ENCODE peak calls at places on chromosomes 13 and 19, in seven cellular contexts. One of them, this sample, is unnamed.

GRCh38 chr19:35620001-35620400 is 7.5 kb downstream of the HAUS5 start:
- DNase-seq in AG10803: no peak
- DNase-seq in cardiac fibroblast: no peak
- DNase-seq in retinal pigment epithelial cell: no peak
- DNase-seq in stomach: no peak
- DNase-seq in IMR-90: no peak
- DNase-seq in endothelial cell: no peak
- DNase-seq in this sample: no peak

GRCh38 chr13:98285852-98286594 is 109.0 kb upstream of the RNF113B start:
- DNase-seq in AG10803: no peak
- DNase-seq in cardiac fibroblast: no peak
- DNase-seq in retinal pigment epithelial cell: no peak
- DNase-seq in stomach: no peak
- DNase-seq in IMR-90: no peak
- DNase-seq in endothelial cell: no peak
- DNase-seq in this sample: no peak

GRCh38 chr13:93967286-93967685 is 512.2 kb downstream of the DCT start:
- DNase-seq in AG10803: no peak
- DNase-seq in cardiac fibroblast: no peak
- DNase-seq in retinal pigment epithelial cell: no peak
- DNase-seq in stomach: no peak
- DNase-seq in IMR-90: no peak
- DNase-seq in endothelial cell: no peak
- DNase-seq in this sample: no peak

GRCh38 chr19:4374451-4375163 is 25.7 kb downstream of the SH3GL1 start:
- DNase-seq in AG10803: peak; percentile 93
- DNase-seq in cardiac fibroblast: peak; percentile 95
- DNase-seq in retinal pigment epithelial cell: no peak
- DNase-seq in stomach: peak; percentile 73
- DNase-seq in IMR-90: peak; percentile 87
- DNase-seq in endothelial cell: no peak
- DNase-seq in this sample: no peak

GRCh38 chr19:51311388-51312257 is at the start of gene IGLON5:
- DNase-seq in AG10803: no peak
- DNase-seq in cardiac fibroblast: no peak
- DNase-seq in retinal pigment epithelial cell: no peak
- DNase-seq in stomach: no peak
- DNase-seq in IMR-90: no peak
- DNase-seq in endothelial cell: peak; percentile 72
- DNase-seq in this sample: no peak

GRCh38 chr13:20174656-20175405 is 14.0 kb upstream of the GJA3 start:
- DNase-seq in AG10803: peak; percentile 86
- DNase-seq in cardiac fibroblast: peak; percentile 94
- DNase-seq in retinal pigment epithelial cell: peak; percentile 88
- DNase-seq in stomach: peak; percentile 89
- DNase-seq in IMR-90: peak; percentile 99
- DNase-seq in endothelial cell: no peak
- DNase-seq in this sample: peak; percentile 94

GRCh38 chr13:36059366-36059765 is 71.8 kb downstream of the DCLK1 start:
- DNase-seq in AG10803: no peak
- DNase-seq in cardiac fibroblast: no peak
- DNase-seq in retinal pigment epithelial cell: no peak
- DNase-seq in stomach: no peak
- DNase-seq in IMR-90: no peak
- DNase-seq in endothelial cell: no peak
- DNase-seq in this sample: no peak

GRCh38 chr13:101327844-101328243 is 88.5 kb downstream of the NALCN start:
- DNase-seq in AG10803: no peak
- DNase-seq in cardiac fibroblast: no peak
- DNase-seq in retinal pigment epithelial cell: no peak
- DNase-seq in stomach: no peak
- DNase-seq in IMR-90: peak; percentile 2
- DNase-seq in endothelial cell: no peak
- DNase-seq in this sample: no peak

GRCh38 chr19:33621065-33621785 is 528 bp upstream of the CHST8 start:
- DNase-seq in AG10803: no peak
- DNase-seq in cardiac fibroblast: no peak
- DNase-seq in retinal pigment epithelial cell: no peak
- DNase-seq in stomach: no peak
- DNase-seq in IMR-90: no peak
- DNase-seq in endothelial cell: peak; percentile 22
- DNase-seq in this sample: no peak

GRCh38 chr19:15253513-15253912 is 21.3 kb upstream of the EPHX3 start:
- DNase-seq in AG10803: no peak
- DNase-seq in cardiac fibroblast: no peak
- DNase-seq in retinal pigment epithelial cell: no peak
- DNase-seq in stomach: no peak
- DNase-seq in IMR-90: no peak
- DNase-seq in endothelial cell: no peak
- DNase-seq in this sample: no peak

GRCh38 chr13:107144432-107144831 is 576.5 kb upstream of the ARGLU1 start:
- DNase-seq in AG10803: peak; percentile 4
- DNase-seq in cardiac fibroblast: peak; percentile 3
- DNase-seq in retinal pigment epithelial cell: no peak
- DNase-seq in stomach: no peak
- DNase-seq in IMR-90: peak; percentile 27
- DNase-seq in endothelial cell: no peak
- DNase-seq in this sample: no peak

GRCh38 chr19:38596057-38596981 is 21.4 kb downstream of the MAP4K1 start:
- DNase-seq in AG10803: no peak
- DNase-seq in cardiac fibroblast: no peak
- DNase-seq in retinal pigment epithelial cell: no peak
- DNase-seq in stomach: peak; percentile 72
- DNase-seq in IMR-90: no peak
- DNase-seq in endothelial cell: peak; percentile 62
- DNase-seq in this sample: peak; percentile 51

GRCh38 chr13:62119739-62120700 is 704.4 kb upstream of the PCDH20 start:
- DNase-seq in AG10803: no peak
- DNase-seq in cardiac fibroblast: peak; percentile 32
- DNase-seq in retinal pigment epithelial cell: no peak
- DNase-seq in stomach: no peak
- DNase-seq in IMR-90: peak; percentile 17
- DNase-seq in endothelial cell: no peak
- DNase-seq in this sample: no peak
- TF ChIP-seq CTCF in AG10803: peak; percentile 40
- TF ChIP-seq CTCF in cardiac fibroblast: peak; percentile 29
- TF ChIP-seq CTCF in retinal pigment epithelial cell: peak; percentile 22
- TF ChIP-seq CTCF in stomach: peak; percentile 17
- TF ChIP-seq CTCF in IMR-90: peak; percentile 42
- TF ChIP-seq CTCF in endothelial cell: peak; percentile 83
- TF ChIP-seq CTCF in this sample: peak; percentile 59

GRCh38 chr13:81020010-81020409 is 679.1 kb upstream of the SPRY2 start:
- DNase-seq in AG10803: no peak
- DNase-seq in cardiac fibroblast: no peak
- DNase-seq in retinal pigment epithelial cell: no peak
- DNase-seq in stomach: no peak
- DNase-seq in IMR-90: no peak
- DNase-seq in endothelial cell: no peak
- DNase-seq in this sample: no peak

GRCh38 chr13:81021284-81021683 is 680.4 kb upstream of the SPRY2 start:
- DNase-seq in AG10803: no peak
- DNase-seq in cardiac fibroblast: no peak
- DNase-seq in retinal pigment epithelial cell: no peak
- DNase-seq in stomach: no peak
- DNase-seq in IMR-90: no peak
- DNase-seq in endothelial cell: no peak
- DNase-seq in this sample: no peak

GRCh38 chr13:81012031-81012430 is 671.1 kb upstream of the SPRY2 start:
- DNase-seq in AG10803: no peak
- DNase-seq in cardiac fibroblast: no peak
- DNase-seq in retinal pigment epithelial cell: no peak
- DNase-seq in stomach: no peak
- DNase-seq in IMR-90: no peak
- DNase-seq in endothelial cell: no peak
- DNase-seq in this sample: no peak

GRCh38 chr13:81018936-81019335 is 678.0 kb upstream of the SPRY2 start:
- DNase-seq in AG10803: no peak
- DNase-seq in cardiac fibroblast: no peak
- DNase-seq in retinal pigment epithelial cell: no peak
- DNase-seq in stomach: no peak
- DNase-seq in IMR-90: no peak
- DNase-seq in endothelial cell: no peak
- DNase-seq in this sample: no peak

GRCh38 chr13:81017525-81018152 is 676.7 kb upstream of the SPRY2 start:
- DNase-seq in AG10803: peak; percentile 34
- DNase-seq in cardiac fibroblast: peak; percentile 75
- DNase-seq in retinal pigment epithelial cell: no peak
- DNase-seq in stomach: no peak
- DNase-seq in IMR-90: peak; percentile 25
- DNase-seq in endothelial cell: no peak
- DNase-seq in this sample: no peak
- TF ChIP-seq CTCF in AG10803: peak; percentile 58
- TF ChIP-seq CTCF in cardiac fibroblast: peak; percentile 50
- TF ChIP-seq CTCF in retinal pigment epithelial cell: peak; percentile 58
- TF ChIP-seq CTCF in stomach: peak; percentile 24
- TF ChIP-seq CTCF in IMR-90: peak; percentile 47
- TF ChIP-seq CTCF in endothelial cell: peak; percentile 68
- TF ChIP-seq CTCF in this sample: peak; percentile 61

GRCh38 chr19:8336665-8337064 is 6.4 kb downstream of the KANK3 start:
- DNase-seq in AG10803: no peak
- DNase-seq in cardiac fibroblast: no peak
- DNase-seq in retinal pigment epithelial cell: no peak
- DNase-seq in stomach: no peak
- DNase-seq in IMR-90: no peak
- DNase-seq in endothelial cell: no peak
- DNase-seq in this sample: no peak

GRCh38 chr19:8337728-8338127 is 5.3 kb downstream of the KANK3 start:
- DNase-seq in AG10803: no peak
- DNase-seq in cardiac fibroblast: no peak
- DNase-seq in retinal pigment epithelial cell: no peak
- DNase-seq in stomach: no peak
- DNase-seq in IMR-90: no peak
- DNase-seq in endothelial cell: no peak
- DNase-seq in this sample: no peak

GRCh38 chr19:8335343-8336071 is 7.6 kb downstream of the KANK3 start:
- DNase-seq in AG10803: no peak
- DNase-seq in cardiac fibroblast: no peak
- DNase-seq in retinal pigment epithelial cell: no peak
- DNase-seq in stomach: no peak
- DNase-seq in IMR-90: no peak
- DNase-seq in endothelial cell: no peak
- DNase-seq in this sample: peak; percentile 56

GRCh38 chr19:8334458-8335342 is 8.4 kb downstream of the KANK3 start:
- DNase-seq in AG10803: peak; percentile 34
- DNase-seq in cardiac fibroblast: peak; percentile 61
- DNase-seq in retinal pigment epithelial cell: peak; percentile 29
- DNase-seq in stomach: peak; percentile 72
- DNase-seq in IMR-90: peak; percentile 74
- DNase-seq in endothelial cell: peak; percentile 49
- DNase-seq in this sample: peak; percentile 56

GRCh38 chr19:8336072-8336569 is 6.9 kb downstream of the KANK3 start:
- DNase-seq in AG10803: no peak
- DNase-seq in cardiac fibroblast: no peak
- DNase-seq in retinal pigment epithelial cell: no peak
- DNase-seq in stomach: no peak
- DNase-seq in IMR-90: no peak
- DNase-seq in endothelial cell: no peak
- DNase-seq in this sample: peak; percentile 28
- TF ChIP-seq CTCF in AG10803: no peak
- TF ChIP-seq CTCF in cardiac fibroblast: no peak
- TF ChIP-seq CTCF in retinal pigment epithelial cell: no peak
- TF ChIP-seq CTCF in stomach: no peak
- TF ChIP-seq CTCF in IMR-90: no peak
- TF ChIP-seq CTCF in endothelial cell: no peak
- TF ChIP-seq CTCF in this sample: no peak

DNA sequence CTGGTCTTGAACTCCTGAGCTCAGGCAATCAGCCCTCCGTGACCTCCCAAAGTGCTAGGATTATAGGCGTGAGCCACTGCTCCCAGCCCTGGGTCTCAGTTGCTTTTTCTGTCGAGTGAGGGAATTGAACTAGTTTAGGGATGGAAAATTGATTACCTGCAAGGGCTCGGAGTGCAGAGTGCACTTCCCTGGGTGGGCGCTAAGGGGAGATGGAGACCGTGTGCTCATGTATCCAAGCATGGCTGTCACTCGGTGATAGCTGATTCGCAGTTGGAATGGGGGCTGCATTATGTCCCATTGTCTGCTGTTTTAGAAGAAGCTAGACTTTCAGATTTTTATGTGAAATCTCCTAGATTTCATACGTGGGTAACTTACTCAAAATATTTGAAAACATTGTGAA is 139.9 kb upstream of the RFC3 start:
- DNase-seq in AG10803: no peak
- DNase-seq in cardiac fibroblast: no peak
- DNase-seq in retinal pigment epithelial cell: no peak
- DNase-seq in stomach: no peak
- DNase-seq in IMR-90: no peak
- DNase-seq in endothelial cell: no peak
- DNase-seq in this sample: no peak
- TF ChIP-seq CTCF in AG10803: no peak
- TF ChIP-seq CTCF in cardiac fibroblast: no peak
- TF ChIP-seq CTCF in retinal pigment epithelial cell: no peak
- TF ChIP-seq CTCF in stomach: no peak
- TF ChIP-seq CTCF in IMR-90: no peak
- TF ChIP-seq CTCF in endothelial cell: no peak
- TF ChIP-seq CTCF in this sample: no peak